ENCODE peak calls at places on chromosome 16, in nine cellular contexts. L is endothelial cell of umbilical vein; Q is M059J; J is GM23248; A is tibial nerve; T is hepatocyte; Y is hippocampal formation; B is stimulated activated CD8-positive, alpha-beta memory T cell treated with anti-CD3 and anti-CD28 coated beads, Interleukin-15, amount 100 ng/mL, for 48 hours; U is endothelial cell. H is an unnamed sample.

GRCh38 chr16:89193021-89193575 is 7.2 kb downstream of the SLC22A31 start:
- DNase-seq in T (peak), Q (no peak), A (no peak), B (peak), L (peak), J (peak), U (no peak), Y (no peak), H (peak)

GRCh38 chr16:73878616-73879015 is 418.0 kb upstream of the PSMD7 start:
- DNase-seq in Q (peak), U (no peak), Y (no peak), B (no peak), A (no peak), T (peak), L (peak), J (peak), H (peak)

GRCh38 chr16:9047689-9048301 is 43.6 kb upstream of the HAPSTR1 start:
- DNase-seq in L (peak), B (peak), Q (peak), A (peak), U (peak), J (peak), T (peak), Y (peak), H (peak)

GRCh38 chr16:85570213-85570734 is 42.8 kb upstream of the GSE1 start:
- DNase-seq in Y (no peak), J (no peak), T (no peak), U (no peak), A (no peak), Q (no peak), L (no peak), B (no peak), H (peak)

GRCh38 chr16:14365200-14365851 is 264.7 kb downstream of the PARN start:
- DNase-seq in J (no peak), T (no peak), Q (peak), U (no peak), L (no peak), A (no peak), B (no peak), Y (no peak), H (peak)

GRCh38 chr16:60815033-60815432 is 1221.2 kb downstream of the CDH8 start:
- DNase-seq in U (no peak), J (no peak), B (no peak), Q (no peak), L (no peak), A (no peak), Y (no peak), T (no peak), H (no peak)

GRCh38 chr16:88703486-88704309 is 2.5 kb downstream of the RNF166 start:
- DNase-seq in B (peak), J (no peak), Q (no peak), A (no peak), L (peak), U (no peak), T (no peak), Y (peak), H (no peak)

GRCh38 chr16:22901563-22901962 is 87.6 kb downstream of the HS3ST2 start:
- DNase-seq in A (no peak), T (no peak), Y (no peak), Q (no peak), B (no peak), U (no peak), L (no peak), J (no peak), H (no peak)

GRCh38 chr16:82360024-82360783 is 190.2 kb upstream of the MPHOSPH6 start:
- DNase-seq in J (no peak), T (no peak), Q (no peak), L (no peak), B (no peak), A (no peak), Y (no peak), U (no peak), H (no peak)

GRCh38 chr16:85465328-85466307 is 147.5 kb upstream of the GSE1 start:
- DNase-seq in Q (peak), Y (no peak), L (no peak), B (no peak), T (peak), J (peak), A (no peak), U (no peak), H (peak)

GRCh38 chr16:88746511-88746910 is 38.5 kb downstream of the PIEZO1 start:
- DNase-seq in T (no peak), U (no peak), Y (no peak), B (no peak), Q (no peak), L (no peak), A (peak), J (no peak), H (no peak)